ENCODE peak calls at places on chromosomes 3 and 15, in six cellular contexts. L is SK-N-SH, P is H1, H is K562, K is HCT116, I is GM12878. E is an unnamed sample.

GRCh38 chr3:179000144-179000543 is 71.5 kb downstream of the ZMAT3 start:
- DNase-seq in I (no peak), H (no peak), L (no peak), P (no peak), K (no peak), E (no peak)

GRCh38 chr3:59128685-59129084 is 78.9 kb upstream of the CFAP20DC start:
- DNase-seq in H (no peak), I (no peak), K (no peak), L (no peak), P (peak; percentile 80), E (peak; percentile 95)

GRCh38 chr3:173993299-173993698 is 595.8 kb downstream of the NLGN1 start:
- DNase-seq in H (no peak), I (no peak), L (peak; percentile 6), K (peak; percentile 27), P (no peak), E (peak; percentile 5)

GRCh38 chr3:81743096-81744025 is 18.1 kb downstream of the GBE1 start:
- DNase-seq in H (peak; percentile 22), L (no peak), P (no peak), K (peak; percentile 62), I (no peak), E (no peak)

GRCh38 chr3:37520802-37521350 is 340.8 kb upstream of the CTDSPL start:
- DNase-seq in P (no peak), K (no peak), H (no peak), L (peak; percentile 42), I (no peak), E (no peak)

GRCh38 chr3:107289354-107289753 is 87.9 kb upstream of the CCDC54 start:
- DNase-seq in I (no peak), L (no peak), P (no peak), K (no peak), H (no peak), E (no peak)

GRCh38 chr3:184358921-184359350 is 2.5 kb downstream of the CLCN2 start:
- DNase-seq in I (no peak), L (no peak), P (no peak), K (no peak), H (no peak), E (no peak)

GRCh38 chr3:119376758-119377157 is 82.6 kb downstream of the ARHGAP31 start:
- DNase-seq in K (no peak), I (no peak), H (no peak), P (no peak), L (no peak), E (no peak)

GRCh38 chr15:93087825-93088199 is 1.2 kb downstream of the RGMA start:
- DNase-seq in P (peak; percentile 61), L (peak; percentile 81), H (peak; percentile 76), K (peak; percentile 22), I (peak; percentile 15), E (peak; percentile 82)

GRCh38 chr15:53072077-53072476 is 281.9 kb upstream of the ONECUT1 start:
- DNase-seq in K (peak; percentile 18), P (peak; percentile 77), H (no peak), L (no peak), I (no peak), E (peak; percentile 74)

GRCh38 chr3:111936191-111936841 is 42.5 kb upstream of the ABHD10 start:
- DNase-seq in L (no peak), I (no peak), P (no peak), H (no peak), K (peak; percentile 60), E (no peak)

GRCh38 chr3:134374791-134375541 is 719 bp upstream of the AMOTL2 start:
- DNase-seq in L (no peak), P (peak; percentile 82), H (no peak), I (no peak), K (no peak), E (peak; percentile 82)

GRCh38 chr3:134373942-134374790 is at the start of gene AMOTL2:
- DNase-seq in K (peak; percentile 87), L (peak; percentile 91), I (no peak), H (peak; percentile 68), P (peak; percentile 87), E (peak; percentile 96)

GRCh38 chr3:134376385-134376765 is 2.1 kb upstream of the AMOTL2 start:
- DNase-seq in K (no peak), L (no peak), H (no peak), P (no peak), I (no peak), E (no peak)

GRCh38 chr3:134376786-134377431 is 2.7 kb upstream of the AMOTL2 start:
- DNase-seq in K (no peak), P (no peak), I (no peak), L (no peak), H (no peak), E (no peak)

DNA sequence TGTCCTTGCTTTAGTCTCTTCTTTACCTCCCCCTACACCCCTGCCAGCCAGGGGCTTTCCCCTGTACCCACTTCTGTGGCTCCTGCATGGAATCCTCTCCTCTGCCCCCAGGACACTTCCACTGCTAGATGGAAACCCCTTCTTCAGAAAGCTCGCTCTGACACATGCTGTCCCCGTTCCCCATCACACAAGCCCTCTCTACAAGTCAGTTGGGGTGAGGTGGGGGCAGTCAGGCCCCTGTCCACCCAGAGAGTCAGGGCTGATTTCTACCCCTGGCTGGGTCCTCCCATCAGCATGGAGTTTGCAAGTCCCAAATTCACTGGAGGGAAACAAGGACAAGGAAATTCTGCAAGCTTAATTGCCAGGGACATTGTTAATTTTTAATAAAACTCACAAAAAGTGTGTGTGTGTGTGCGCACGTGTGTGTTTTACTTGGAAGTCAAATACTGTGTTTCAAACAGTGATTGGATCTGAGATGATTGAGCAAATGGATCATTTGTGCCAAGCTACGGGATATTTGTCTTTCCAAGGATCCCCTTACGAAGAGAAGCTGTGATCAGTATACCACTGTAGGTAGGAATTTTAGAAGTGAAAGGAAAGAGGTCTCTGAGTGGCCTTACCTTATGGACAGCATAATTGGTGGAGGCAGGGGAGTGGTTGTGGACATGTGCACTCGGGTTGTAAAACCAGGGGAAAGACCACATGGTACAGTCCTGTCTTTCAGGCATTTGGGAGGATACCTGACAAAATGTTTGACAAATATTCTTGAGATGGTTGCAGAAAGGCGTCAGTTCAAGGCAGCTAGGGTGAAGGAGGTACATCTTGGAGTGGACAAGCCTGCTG is 1.5 kb upstream of the AMOTL2 start:
- DNase-seq in I (no peak), L (no peak), P (no peak), H (no peak), K (no peak), E (no peak)
- H3K4me3 ChIP-seq in I (no peak overlapping the region), L (no peak overlapping the region), P (peak overlapping the region; percentile 49), H (no peak overlapping the region), K (no peak overlapping the region), E (peak overlapping the region; percentile 98)

DNA sequence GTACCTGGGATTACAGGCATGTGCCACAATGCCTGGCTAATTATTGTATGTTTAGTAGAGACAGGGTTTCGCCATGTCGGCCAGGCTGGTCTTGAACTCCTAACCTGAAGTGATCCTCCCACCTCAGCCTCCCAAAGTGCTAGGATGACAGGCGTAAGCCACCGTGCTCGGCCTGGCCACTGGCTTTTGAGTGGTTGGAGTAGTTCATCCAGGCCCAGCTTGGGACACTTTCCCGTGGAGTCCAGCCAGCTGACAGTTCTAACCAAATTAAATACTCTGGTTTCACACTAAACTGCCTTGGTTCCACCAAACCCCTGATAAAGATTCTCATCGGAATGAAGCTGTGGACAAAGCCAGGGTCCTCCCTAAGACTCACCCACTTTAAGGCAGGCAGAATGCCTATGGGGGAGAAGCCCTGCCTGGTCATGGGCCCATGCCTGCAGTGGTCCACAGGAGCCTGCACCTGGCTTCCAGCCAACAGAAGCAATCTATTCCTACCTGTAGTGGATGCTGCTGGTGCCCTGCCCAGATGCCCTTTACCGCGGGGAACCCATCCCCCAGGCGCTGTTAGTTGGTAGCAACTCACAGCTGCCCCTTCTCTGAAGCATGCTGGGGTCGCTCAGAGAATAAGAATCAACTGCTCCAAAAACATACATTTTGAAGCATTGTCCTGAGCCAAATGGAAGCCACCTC is 5.2 kb upstream of the SLC28A1 start:
- DNase-seq in L (no peak), I (no peak), H (no peak), P (no peak), K (no peak), E (no peak)
- TF ChIP-seq YY1 in L (no peak), I (no peak), H (no peak), P (no peak), K (no peak), E (no peak)

GRCh38 chr3:187051066-187051465 is 88.2 kb downstream of the RPL39L start:
- DNase-seq in H (no peak), P (no peak), K (no peak), I (no peak), L (no peak), E (no peak)

GRCh38 chr3:187049462-187050101 is 89.7 kb downstream of the RPL39L start:
- DNase-seq in H (no peak), K (no peak), P (no peak), L (no peak), I (no peak), E (no peak)

GRCh38 chr3:187046033-187046432 is 93.3 kb downstream of the RPL39L start:
- DNase-seq in K (no peak), L (no peak), I (no peak), H (no peak), P (no peak), E (no peak)

GRCh38 chr3:187051724-187052364 is 87.5 kb downstream of the RPL39L start:
- DNase-seq in K (no peak), L (no peak), H (no peak), P (no peak), I (no peak), E (no peak)
- H3K36me3 ChIP-seq in K (no peaks in the 10 kb centered on the region), L (no peaks in the 10 kb centered on the region), H (peaks cover 41% of the 10 kb centered on the region), P (peaks cover 2% of the 10 kb centered on the region), I (peaks cover 36% of the 10 kb centered on the region), E (peaks cover 18% of the 10 kb centered on the region)

GRCh38 chr15:63505842-63506222 is 1.4 kb downstream of the USP3 start:
- DNase-seq in I (no peak), P (no peak), K (no peak), H (no peak), L (no peak), E (no peak)

GRCh38 chr15:63509056-63509696 is 4.8 kb downstream of the USP3 start:
- DNase-seq in P (no peak), I (no peak), H (no peak), L (no peak), K (no peak), E (no peak)

GRCh38 chr15:63506537-63507035 is 2.2 kb downstream of the USP3 start:
- DNase-seq in K (no peak), H (no peak), P (no peak), L (no peak), I (no peak), E (no peak)

GRCh38 chr15:63509933-63510547 is 5.6 kb downstream of the USP3 start:
- DNase-seq in H (no peak), P (no peak), K (no peak), L (no peak), I (no peak), E (no peak)

DNA sequence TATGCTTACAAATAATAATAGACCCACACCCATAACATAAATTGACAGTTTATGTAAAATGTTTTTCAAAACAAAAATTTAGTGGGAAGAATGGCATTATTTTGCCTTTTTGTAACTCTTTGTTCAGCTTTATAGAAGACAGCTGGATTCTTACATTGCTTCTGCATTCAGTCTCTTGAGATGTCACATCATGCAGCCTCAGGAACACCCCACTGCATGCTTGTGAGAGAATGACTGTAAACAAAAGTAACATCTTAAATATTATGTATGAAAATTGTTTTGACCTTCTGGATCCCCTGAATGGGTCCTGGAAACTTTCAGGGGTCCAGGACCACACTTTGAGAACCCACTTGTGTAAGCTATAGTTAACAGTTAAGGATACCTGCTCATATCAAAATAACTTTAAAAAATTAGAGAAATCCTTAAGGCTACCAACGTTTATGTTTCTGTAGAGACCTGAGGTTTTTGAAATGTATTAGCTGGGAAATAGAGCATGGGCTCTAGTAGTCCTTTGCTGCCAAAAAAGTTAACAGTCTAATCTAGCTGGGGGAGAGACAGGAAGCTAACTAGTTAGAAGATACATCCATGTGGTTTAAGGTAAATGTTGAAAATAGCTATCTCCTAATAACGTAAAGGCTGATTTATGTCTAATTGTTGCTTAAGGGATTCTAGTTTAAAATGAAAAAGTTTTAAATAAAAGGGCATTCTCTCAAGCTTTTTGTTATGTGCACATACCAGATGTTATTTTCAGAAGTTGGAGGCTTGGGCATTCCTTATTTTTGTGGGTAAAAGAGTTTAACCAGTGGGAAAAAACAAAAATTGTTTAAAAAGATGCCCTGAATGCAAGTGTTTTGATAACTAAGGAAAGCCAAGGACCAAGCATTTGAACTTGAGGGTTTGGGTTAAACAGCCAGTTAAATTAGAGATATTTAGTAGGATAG is 3.8 kb downstream of the USP3 start:
- DNase-seq in L (no peak), P (no peak), I (no peak), H (no peak), K (no peak), E (no peak)
- H3K4me3 ChIP-seq in L (no peak overlapping the region), P (no peak overlapping the region), I (peak overlapping the region; percentile 38), H (no peak overlapping the region), K (no peak overlapping the region), E (no peak overlapping the region)

E was measured in NT2/D1.